ENCODE peak calls at places on chromosomes 12 and 14, in eight cellular contexts. Q is MM.1S, W is lower leg skin, L is fibroblast of lung, U is astrocyte of the spinal cord, R is AG10803, H is tibial artery, I is heart left ventricle. K is an unnamed sample.
A peak's percentile ranks its signal among the peaks of the same experiment; 100 is the strongest.

GRCh38 chr12:29148065-29148957 is 767 bp upstream of the FAR2 start:
- DNase-seq in W (peak; percentile 63), I (peak; percentile 66), H (no peak), U (peak; percentile 22), L (peak; percentile 22), Q (no peak), R (peak; percentile 1), K (peak; percentile 46)

GRCh38 chr14:35406811-35407630 is 2.5 kb upstream of the NFKBIA start:
- DNase-seq in L (peak; percentile 59), R (peak; percentile 74), W (peak; percentile 68), Q (peak; percentile 47), H (no peak), U (peak; percentile 67), I (no peak), K (peak; percentile 85)

GRCh38 chr14:75254901-75255300 is 23.7 kb upstream of the FOS start:
- DNase-seq in I (no peak), W (peak; percentile 60), R (no peak), Q (no peak), H (peak; percentile 64), U (no peak), L (no peak), K (no peak)

GRCh38 chr12:104627975-104628322 is 171.2 kb downstream of the CHST11 start:
- DNase-seq in L (no peak), U (no peak), R (no peak), W (no peak), Q (no peak), H (no peak), I (no peak), K (no peak)

GRCh38 chr14:76050797-76051392 is 65.3 kb downstream of the IFT43 start:
- DNase-seq in H (no peak), U (peak; percentile 67), Q (peak; percentile 17), R (peak; percentile 66), L (peak; percentile 36), I (peak; percentile 50), W (peak; percentile 52), K (peak; percentile 77)

GRCh38 chr14:32252030-32252670 is 49.1 kb upstream of the RNU6-8 start:
- DNase-seq in L (peak; percentile 69), R (peak; percentile 72), Q (peak; percentile 42), I (peak; percentile 56), H (no peak), U (peak; percentile 85), W (peak; percentile 58), K (peak; percentile 86)

GRCh38 chr12:100955139-100955538 is 160.6 kb downstream of the ANO4 start:
- DNase-seq in L (peak; percentile 94), W (no peak), I (no peak), U (peak; percentile 90), R (peak; percentile 53), Q (no peak), H (no peak), K (peak; percentile 67)

GRCh38 chr12:18634382-18634781 is 103.4 kb downstream of the PLCZ1 start:
- DNase-seq in I (no peak), U (no peak), L (no peak), Q (no peak), H (no peak), W (no peak), R (no peak), K (no peak)

GRCh38 chr12:54217774-54218221 is 29.0 kb upstream of the SMUG1 start:
- DNase-seq in Q (peak; percentile 39), I (peak; percentile 23), U (no peak), R (no peak), L (no peak), W (no peak), H (no peak), K (peak; percentile 22)

GRCh38 chr14:100292301-100292775 is 13.9 kb downstream of the SLC25A29 start:
- DNase-seq in U (no peak), R (no peak), H (no peak), Q (no peak), L (no peak), W (no peak), I (no peak), K (no peak)

GRCh38 chr14:52458721-52459085 is 93.6 kb downstream of the TXNDC16 start:
- DNase-seq in I (no peak), W (no peak), L (peak; percentile 46), Q (no peak), U (peak; percentile 73), R (no peak), H (no peak), K (peak; percentile 78)

GRCh38 chr14:74478996-74479635 is 14.0 kb downstream of the NPC2 start:
- DNase-seq in H (no peak), Q (no peak), R (peak; percentile 35), U (peak; percentile 20), W (no peak), I (no peak), L (no peak), K (peak; percentile 53)

GRCh38 chr12:119589634-119590033 is 3.9 kb upstream of the TMEM233 start:
- DNase-seq in I (no peak), L (no peak), Q (no peak), H (no peak), W (no peak), R (no peak), U (no peak), K (no peak)

GRCh38 chr12:94327819-94328218 is 131.8 kb downstream of the CEP83 start:
- DNase-seq in L (peak; percentile 8), R (no peak), U (no peak), I (no peak), H (no peak), Q (no peak), W (no peak), K (peak; percentile 58)

GRCh38 chr14:53054457-53054856 is 98.7 kb downstream of the DDHD1 start:
- DNase-seq in W (peak; percentile 17), H (no peak), I (no peak), Q (no peak), L (peak; percentile 63), R (peak; percentile 70), U (peak; percentile 18), K (peak; percentile 56)

GRCh38 chr12:92136883-92137582 is 8.6 kb downstream of the BTG1 start:
- DNase-seq in I (no peak), Q (peak; percentile 6), U (peak; percentile 91), W (no peak), L (peak; percentile 90), H (no peak), R (peak; percentile 86), K (peak; percentile 93)

GRCh38 chr12:92136021-92136735 is 9.5 kb downstream of the BTG1 start:
- DNase-seq in W (no peak), U (no peak), Q (peak; percentile 4), I (no peak), R (no peak), H (no peak), L (no peak), K (no peak)

GRCh38 chr12:92133795-92134637 is 11.6 kb downstream of the BTG1 start:
- DNase-seq in I (no peak), H (no peak), Q (peak; percentile 5), W (no peak), U (no peak), R (no peak), L (no peak), K (no peak)

GRCh38 chr12:92133166-92133565 is 12.5 kb downstream of the BTG1 start:
- DNase-seq in H (no peak), L (peak; percentile 50), W (no peak), R (no peak), U (no peak), Q (peak; percentile 6), I (no peak), K (no peak)

DNA sequence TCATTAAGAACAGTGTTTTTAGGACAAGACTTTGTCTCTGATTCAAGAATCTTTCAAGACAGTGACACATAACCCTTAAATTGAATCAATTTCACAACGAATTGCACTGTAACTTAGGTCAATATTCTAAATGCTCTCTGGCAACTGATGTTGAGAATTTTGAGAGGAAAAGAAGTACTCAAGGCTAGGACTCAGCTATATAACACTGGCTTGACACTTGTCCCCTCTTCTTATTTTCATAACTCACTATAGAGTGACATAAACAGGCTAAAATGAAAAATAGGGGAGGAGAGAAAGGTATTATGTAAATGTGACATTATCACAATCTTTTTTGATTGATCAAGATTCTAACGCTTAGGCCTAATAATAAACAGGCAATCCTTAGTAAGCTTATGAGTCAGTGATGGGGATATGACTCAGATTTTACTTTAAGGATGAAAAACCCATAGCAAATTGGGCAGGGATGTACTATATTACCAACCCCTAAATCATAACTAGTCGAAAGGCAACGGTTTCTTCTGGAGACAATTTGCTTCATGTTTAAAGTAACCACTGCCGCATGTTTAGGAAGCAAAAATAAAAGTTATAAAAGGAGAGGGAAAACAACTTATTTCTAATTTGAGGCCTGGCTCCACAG is 10.9 kb downstream of the BTG1 start:
- DNase-seq in U (peak; percentile 84), H (no peak), Q (peak; percentile 5), R (peak; percentile 86), L (peak; percentile 82), W (no peak), I (no peak), K (peak; percentile 36)
- H3K4me3 ChIP-seq in U (no peak overlapping the region), H (no peak overlapping the region), Q (no peak overlapping the region), R (no peak overlapping the region), L (no peak overlapping the region), W (no peak overlapping the region), I (no peak overlapping the region), K (no peak overlapping the region)

GRCh38 chr12:48818831-48819590 is 715 bp downstream of the CACNB3 start:
- DNase-seq in I (no peak), R (no peak), L (no peak), W (no peak), U (no peak), H (no peak), Q (peak; percentile 25), K (no peak)
- TF ChIP-seq CTCF in I (no peak), R (peak; percentile 10), L (no peak), W (no peak), U (peak; percentile 23), H (no peak), Q (peak; percentile 27), K (peak; percentile 34)

DNA sequence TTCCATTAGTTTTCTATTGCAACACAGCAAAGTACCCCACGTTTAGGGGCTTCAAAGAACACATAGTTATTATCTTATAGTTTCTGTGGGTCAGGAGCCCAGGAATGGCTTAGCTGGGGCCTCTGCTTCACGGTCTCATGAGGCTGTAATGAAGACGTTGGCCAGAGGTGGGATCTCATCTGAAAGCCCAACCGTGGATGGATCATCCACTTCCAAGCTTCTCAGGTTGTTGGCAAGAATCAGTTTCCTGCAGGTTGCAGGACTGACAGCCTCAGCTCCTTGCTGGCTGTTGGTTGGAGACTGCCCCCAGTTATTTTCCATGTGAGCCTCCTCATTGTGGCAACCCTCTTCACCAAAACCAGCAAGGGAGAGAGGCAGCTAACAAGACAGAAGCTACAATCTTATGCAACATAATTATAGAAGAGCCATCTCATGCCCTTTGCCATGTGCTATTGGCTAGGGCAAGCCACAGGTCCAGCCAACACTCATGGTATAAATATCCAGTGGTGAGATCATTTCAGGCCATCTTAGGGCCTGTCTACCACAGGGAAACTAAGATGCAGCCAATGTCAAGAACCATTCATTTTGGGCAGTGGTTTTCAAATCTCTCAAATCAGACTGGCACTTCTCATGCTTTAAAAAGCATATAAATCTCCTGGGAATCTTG is 452.4 kb downstream of the MED13L start:
- DNase-seq in Q (no peak), L (no peak), H (no peak), U (no peak), I (no peak), R (no peak), W (no peak), K (no peak)
- H3K4me3 ChIP-seq in Q (no peak overlapping the region), L (no peak overlapping the region), H (no peak overlapping the region), U (no peak overlapping the region), I (no peak overlapping the region), R (no peak overlapping the region), W (no peak overlapping the region), K (no peak overlapping the region)

DNA sequence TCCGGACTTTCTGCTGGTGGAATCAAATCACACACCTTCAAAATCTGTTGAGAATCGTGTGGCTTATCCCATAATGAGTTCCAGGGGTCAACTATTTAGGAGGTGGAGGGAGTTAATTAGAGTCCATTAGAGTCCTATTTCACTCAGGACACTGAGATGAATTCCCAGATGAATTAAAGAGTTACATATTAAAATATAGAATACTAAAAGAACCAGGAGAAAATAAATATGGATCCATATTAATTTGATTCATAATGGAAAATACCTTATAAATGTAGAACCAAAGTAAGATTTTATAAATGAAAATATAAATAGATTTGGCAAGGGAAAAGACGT is 44.6 kb upstream of the C14orf132 start:
- DNase-seq in Q (no peak), I (no peak), L (no peak), H (no peak), R (no peak), U (no peak), W (no peak), K (no peak)
- TF ChIP-seq CTCF in Q (no peak), I (no peak), L (no peak), H (no peak), R (no peak), U (no peak), W (no peak), K (no peak)

K was measured in cardiac fibroblast.